ENCODE peak calls at places on chromosomes 11 and 22, in seven cellular contexts. E is upper lobe of right lung, H is GM06990, W is lower lobe of right lung, B is H7, O is tibial artery, C is BJ. U is an unnamed sample.

GRCh38 chr22:25702046-25702445 is 39.9 kb upstream of the MYO18B start:
- DNase-seq in E (no peak), H (no peak), W (no peak), B (no peak), O (no peak), C (no peak), U (peak)

GRCh38 chr11:134513585-134514120 is 101.6 kb upstream of the B3GAT1 start:
- DNase-seq in E (peak), H (no peak), W (peak), B (no peak), O (peak), C (no peak), U (no peak)

GRCh38 chr11:17611049-17611448 is 64.0 kb downstream of the OTOG start:
- DNase-seq in E (peak), H (no peak), W (no peak), B (peak), O (no peak), C (no peak), U (no peak)

GRCh38 chr11:43868852-43869567 is 11.6 kb upstream of the ALKBH3 start:
- DNase-seq in E (no peak), H (peak), W (no peak), B (no peak), O (no peak), C (no peak), U (peak)

GRCh38 chr11:111409915-111410314 is 30.8 kb upstream of the POU2AF1 start:
- DNase-seq in E (no peak), H (peak), W (no peak), B (no peak), O (no peak), C (no peak), U (no peak)

GRCh38 chr11:82898242-82898641 is 2.0 kb downstream of the PRCP start:
- DNase-seq in E (no peak), H (no peak), W (no peak), B (no peak), O (no peak), C (no peak), U (no peak)

GRCh38 chr11:86360775-86361395 is 13.8 kb upstream of the CCDC81 start:
- DNase-seq in E (no peak), H (no peak), W (no peak), B (peak), O (no peak), C (peak), U (no peak)

GRCh38 chr11:126720539-126721235 is 279.9 kb downstream of the KIRREL3 start:
- DNase-seq in E (no peak), H (no peak), W (no peak), B (no peak), O (no peak), C (no peak), U (no peak)

GRCh38 chr11:110447897-110448522 is 18.3 kb downstream of the FDX1 start:
- DNase-seq in E (no peak), H (no peak), W (no peak), B (no peak), O (no peak), C (no peak), U (no peak)

GRCh38 chr11:128757886-128758612 is 64.2 kb downstream of the FLI1 start:
- DNase-seq in E (no peak), H (peak), W (no peak), B (no peak), O (no peak), C (no peak), U (no peak)

GRCh38 chr11:102267602-102268001 is 49.7 kb upstream of the BIRC3 start:
- DNase-seq in E (no peak), H (no peak), W (no peak), B (no peak), O (no peak), C (no peak), U (no peak)

GRCh38 chr11:9211322-9211721 is 53.8 kb downstream of the DENND5A start:
- DNase-seq in E (no peak), H (no peak), W (no peak), B (no peak), O (no peak), C (no peak), U (no peak)

GRCh38 chr11:46659908-46660307 is 40.5 kb downstream of the ARHGAP1 start:
- DNase-seq in E (no peak), H (no peak), W (no peak), B (no peak), O (peak), C (no peak), U (no peak)

GRCh38 chr11:123195182-123196059 is at the start of gene CLMP:
- DNase-seq in E (peak), H (no peak), W (no peak), B (peak), O (peak), C (no peak), U (no peak)

GRCh38 chr11:3735827-3736226 is 61.5 kb downstream of the NUP98 start:
- DNase-seq in E (no peak), H (no peak), W (no peak), B (no peak), O (no peak), C (no peak), U (no peak)

GRCh38 chr11:2098691-2099522 is 40.3 kb downstream of the IGF2 start:
- DNase-seq in E (peak), H (no peak), W (peak), B (peak), O (no peak), C (no peak), U (no peak)

GRCh38 chr11:33015621-33016551 is at the start of gene DEPDC7:
- DNase-seq in E (peak), H (peak), W (peak), B (peak), O (peak), C (no peak), U (no peak)

GRCh38 chr22:37555029-37555428 is 5.3 kb upstream of the CDC42EP1 start:
- DNase-seq in E (no peak), H (no peak), W (no peak), B (no peak), O (no peak), C (no peak), U (no peak)

GRCh38 chr11:2771758-2772466 is 72.1 kb upstream of the KCNQ1OT1 start:
- DNase-seq in E (peak), H (no peak), W (peak), B (peak), O (peak), C (no peak), U (no peak)

GRCh38 chr11:120527111-120527748 is 15.7 kb downstream of the GRIK4 start:
- DNase-seq in E (no peak), H (no peak), W (no peak), B (peak), O (no peak), C (no peak), U (no peak)

GRCh38 chr22:28907311-28908008 is 24.1 kb downstream of the ZNRF3 start:
- DNase-seq in E (no peak), H (peak), W (no peak), B (no peak), O (no peak), C (no peak), U (no peak)

GRCh38 chr11:16402654-16403447 is 46.5 kb upstream of the SOX6 start:
- DNase-seq in E (no peak), H (no peak), W (no peak), B (peak), O (no peak), C (no peak), U (no peak)

GRCh38 chr11:16404781-16405180 is 48.4 kb upstream of the SOX6 start:
- DNase-seq in E (no peak), H (no peak), W (no peak), B (no peak), O (no peak), C (no peak), U (no peak)

GRCh38 chr11:16406226-16406625 is 49.9 kb upstream of the SOX6 start:
- DNase-seq in E (no peak), H (no peak), W (no peak), B (no peak), O (no peak), C (no peak), U (no peak)

GRCh38 chr11:16403448-16403803 is 47.1 kb upstream of the SOX6 start:
- DNase-seq in E (no peak), H (no peak), W (no peak), B (no peak), O (no peak), C (no peak), U (no peak)

GRCh38 chr11:16403851-16404250 is 47.5 kb upstream of the SOX6 start:
- DNase-seq in E (no peak), H (no peak), W (no peak), B (no peak), O (no peak), C (no peak), U (no peak)
- H3K4me3 ChIP-seq in E (no peak), H (no peak), W (no peak), B (no peak), O (no peak), C (no peak), U (no peak)

GRCh38 chr22:19522881-19523239 is 1.4 kb downstream of the CLDN5 start:
- DNase-seq in E (no peak), H (no peak), W (no peak), B (no peak), O (no peak), C (no peak), U (no peak)
- H3K4me3 ChIP-seq in E (peak), H (no peak), W (peak), B (peak), O (peak), C (no peak), U (no peak)

GRCh38 chr22:46073683-46074504 is 76.4 kb upstream of the PPARA start:
- DNase-seq in E (peak), H (no peak), W (peak), B (no peak), O (peak), C (no peak), U (no peak)

GRCh38 chr22:46074771-46075551 is 75.4 kb upstream of the PPARA start:
- DNase-seq in E (peak), H (no peak), W (peak), B (peak), O (peak), C (no peak), U (no peak)

GRCh38 chr22:46077669-46078099 is 72.6 kb upstream of the PPARA start:
- DNase-seq in E (no peak), H (no peak), W (peak), B (no peak), O (peak), C (no peak), U (no peak)

GRCh38 chr22:46076651-46077339 is 73.5 kb upstream of the PPARA start:
- DNase-seq in E (peak), H (no peak), W (peak), B (no peak), O (peak), C (no peak), U (no peak)

DNA sequence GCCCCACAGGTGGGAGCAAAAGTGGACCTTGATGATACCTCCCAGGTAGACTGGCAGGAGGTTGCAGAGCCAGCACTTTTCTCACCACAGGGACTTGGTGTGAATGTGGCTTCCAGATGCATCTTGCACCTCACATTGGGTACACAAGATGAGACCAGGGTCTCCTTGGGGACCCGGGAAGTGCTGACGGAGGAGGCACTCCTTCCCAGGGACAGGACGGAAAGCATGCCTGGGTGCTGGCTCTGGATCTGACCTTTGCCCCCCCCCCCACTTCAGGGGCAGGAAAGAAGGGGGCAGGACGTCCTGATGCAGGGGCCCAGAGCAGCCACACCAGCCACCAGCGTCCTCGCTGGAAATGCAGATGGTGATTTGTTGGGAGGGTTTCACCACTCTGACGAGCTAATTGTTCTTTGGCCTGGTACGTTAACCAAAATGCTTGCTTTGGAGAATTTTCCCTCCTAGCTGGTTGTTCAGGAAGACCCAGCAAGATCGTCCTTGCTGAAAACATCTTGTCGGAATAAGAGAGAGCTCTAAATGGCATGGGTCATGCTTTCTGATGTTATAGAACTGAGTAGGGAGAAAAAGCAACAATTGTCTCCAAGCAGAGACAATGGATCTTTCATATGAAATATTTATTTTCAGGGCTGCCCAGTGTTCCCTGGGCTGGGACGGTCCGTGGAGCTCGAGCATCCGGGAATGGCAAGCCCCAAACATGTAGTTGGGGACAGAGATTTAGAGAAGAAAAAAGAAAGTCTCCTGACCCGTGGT is 74.4 kb upstream of the PPARA start:
- DNase-seq in E (peak), H (no peak), W (peak), B (no peak), O (peak), C (no peak), U (no peak)
- H3K4me3 ChIP-seq in E (peak), H (no peak), W (peak), B (no peak), O (peak), C (peak), U (peak)

GRCh38 chr11:61510178-61510979 is 1.8 kb downstream of the LRRC10B start:
- DNase-seq in E (no peak), H (no peak), W (no peak), B (no peak), O (peak), C (no peak), U (no peak)

GRCh38 chr11:61512435-61512834 is 3.9 kb downstream of the LRRC10B start:
- DNase-seq in E (no peak), H (no peak), W (no peak), B (no peak), O (no peak), C (no peak), U (no peak)

GRCh38 chr11:61509058-61510029 is 795 bp downstream of the LRRC10B start:
- DNase-seq in E (peak), H (peak), W (peak), B (peak), O (no peak), C (peak), U (peak)

GRCh38 chr11:61511383-61511782 is 2.8 kb downstream of the LRRC10B start:
- DNase-seq in E (no peak), H (no peak), W (no peak), B (no peak), O (no peak), C (no peak), U (no peak)

GRCh38 chr11:61510980-61511373 is 2.4 kb downstream of the LRRC10B start:
- DNase-seq in E (no peak), H (no peak), W (no peak), B (no peak), O (peak), C (no peak), U (no peak)
- H3K4me3 ChIP-seq in E (no peak), H (no peak), W (no peak), B (no peak), O (no peak), C (no peak), U (no peak)

DNA sequence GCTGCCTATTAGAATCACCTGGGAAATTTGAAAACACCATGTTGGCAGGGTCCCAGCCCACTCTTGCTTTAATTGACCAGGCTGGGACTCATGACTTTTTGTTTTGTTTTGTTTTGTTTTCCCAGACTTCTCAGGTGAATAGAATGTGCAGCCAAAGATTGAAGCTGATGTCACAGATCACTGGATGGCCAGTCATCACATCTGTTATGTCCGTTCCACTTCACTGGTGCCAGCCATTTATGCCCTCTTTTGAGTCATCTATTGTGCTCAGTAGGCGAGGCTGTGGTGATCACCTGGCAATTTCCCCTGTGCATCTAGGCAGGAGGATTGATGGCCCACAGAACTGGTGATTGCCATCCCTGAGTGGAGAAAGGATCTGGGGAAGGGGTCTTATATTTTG is 297.3 kb downstream of the INSC start:
- DNase-seq in E (no peak), H (peak), W (no peak), B (no peak), O (no peak), C (no peak), U (peak)
- H3K4me3 ChIP-seq in E (no peak), H (no peak), W (no peak), B (no peak), O (no peak), C (no peak), U (no peak)